ENCODE peak calls at places on chromosome 12, in seven cellular contexts. E, I, Q, S, F, O and K are unnamed samples.

GRCh38 chr12:16112626-16113560 is 164.6 kb downstream of the SLC15A5 start:
- DNase-seq in E (no peak), I (peak; percentile 0), Q (no peak), S (no peak), F (no peak), O (peak; percentile 54), K (no peak)

GRCh38 chr12:120783197-120783596 is 57.6 kb downstream of the ACADS start:
- DNase-seq in E (no peak), I (no peak), Q (peak; percentile 29), S (no peak), F (no peak), O (no peak), K (peak; percentile 33)

GRCh38 chr12:128091101-128091795 is 175.7 kb upstream of the TMEM132C start:
- DNase-seq in E (no peak), I (no peak), Q (no peak), S (no peak), F (no peak), O (no peak), K (no peak)

GRCh38 chr12:48788852-48789775 is at the start of gene ADCY6:
- DNase-seq in E (peak; percentile 96), I (no peak), Q (peak; percentile 67), S (no peak), F (no peak), O (peak; percentile 86), K (peak; percentile 29)

GRCh38 chr12:116443706-116444589 is 115.2 kb upstream of the MAP1LC3B2 start:
- DNase-seq in E (no peak), I (peak; percentile 46), Q (no peak), S (no peak), F (no peak), O (no peak), K (no peak)

GRCh38 chr12:90627180-90627896 is 327.6 kb downstream of the CCER1 start:
- DNase-seq in E (no peak), I (no peak), Q (no peak), S (no peak), F (no peak), O (no peak), K (no peak)

GRCh38 chr12:2395352-2395977 is 342.7 kb downstream of the CACNA1C start:
- DNase-seq in E (peak; percentile 78), I (peak; percentile 47), Q (peak; percentile 29), S (no peak), F (peak; percentile 7), O (peak; percentile 88), K (peak; percentile 40)

GRCh38 chr12:25940886-25941285 is 17.6 kb upstream of the RASSF8 start:
- DNase-seq in E (no peak), I (no peak), Q (no peak), S (no peak), F (no peak), O (no peak), K (no peak)

GRCh38 chr12:124359671-124360581 is 65.0 kb downstream of the RFLNA start:
- DNase-seq in E (peak; percentile 77), I (no peak), Q (no peak), S (no peak), F (no peak), O (no peak), K (no peak)

GRCh38 chr12:66044731-66045130 is 85.8 kb downstream of the LLPH start:
- DNase-seq in E (no peak), I (no peak), Q (peak; percentile 68), S (no peak), F (no peak), O (no peak), K (no peak)

GRCh38 chr12:22312336-22312735 is 22.2 kb downstream of the ST8SIA1 start:
- DNase-seq in E (no peak), I (no peak), Q (peak; percentile 5), S (no peak), F (no peak), O (no peak), K (no peak)

GRCh38 chr12:102769323-102769916 is 147.6 kb downstream of the PAH start:
- DNase-seq in E (peak; percentile 25), I (peak; percentile 57), Q (peak; percentile 34), S (peak; percentile 40), F (peak; percentile 13), O (peak; percentile 70), K (peak; percentile 26)

GRCh38 chr12:79997115-79997805 is 62.4 kb upstream of the PPP1R12A start:
- DNase-seq in E (no peak), I (no peak), Q (no peak), S (peak; percentile 45), F (no peak), O (no peak), K (no peak)

GRCh38 chr12:116687888-116688287 is 50.0 kb downstream of the SPRING1 start:
- DNase-seq in E (peak; percentile 67), I (peak; percentile 60), Q (peak; percentile 44), S (no peak), F (no peak), O (peak; percentile 92), K (peak; percentile 60)

GRCh38 chr12:53207042-53207441 is at the start of gene ITGB7:
- DNase-seq in E (no peak), I (peak; percentile 50), Q (no peak), S (peak; percentile 64), F (no peak), O (no peak), K (no peak)

GRCh38 chr12:58067610-58068387 is 126.4 kb downstream of the ATP23 start:
- DNase-seq in E (no peak), I (no peak), Q (no peak), S (no peak), F (no peak), O (no peak), K (no peak)

GRCh38 chr12:131905640-131906091 is 11.2 kb downstream of the ULK1 start:
- DNase-seq in E (no peak), I (no peak), Q (no peak), S (no peak), F (no peak), O (no peak), K (no peak)

GRCh38 chr12:63394994-63395393 is 244.0 kb upstream of the AVPR1A start:
- DNase-seq in E (no peak), I (no peak), Q (no peak), S (no peak), F (no peak), O (no peak), K (no peak)

GRCh38 chr12:131950182-131950913 is 606 bp downstream of the EP400 start:
- DNase-seq in E (peak; percentile 79), I (peak; percentile 45), Q (no peak), S (no peak), F (no peak), O (no peak), K (no peak)

GRCh38 chr12:95118138-95118787 is 44.8 kb upstream of the NR2C1 start:
- DNase-seq in E (no peak), I (no peak), Q (peak; percentile 62), S (no peak), F (no peak), O (no peak), K (no peak)

GRCh38 chr12:12465522-12465921 is 97.1 kb downstream of the DUSP16 start:
- DNase-seq in E (peak; percentile 32), I (no peak), Q (no peak), S (no peak), F (no peak), O (no peak), K (no peak)
- H3K4me1 ChIP-seq in E (peaks cover 14% of the 10 kb centered on the region), I (no peaks in the 10 kb centered on the region), Q (peaks cover 6% of the 10 kb centered on the region), S (peaks cover 4% of the 10 kb centered on the region), F (no peaks in the 10 kb centered on the region), O (no peaks in the 10 kb centered on the region), K (no peaks in the 10 kb centered on the region)

GRCh38 chr12:11014234-11014633 is 8.2 kb downstream of the TAS2R19 start:
- DNase-seq in E (no peak), I (no peak), Q (no peak), S (no peak), F (no peak), O (no peak), K (no peak)

GRCh38 chr12:11022520-11022919 is at the start of gene TAS2R19:
- DNase-seq in E (no peak), I (no peak), Q (no peak), S (no peak), F (no peak), O (no peak), K (no peak)

GRCh38 chr12:11015775-11016430 is 6.5 kb downstream of the TAS2R19 start:
- DNase-seq in E (no peak), I (no peak), Q (peak; percentile 85), S (no peak), F (no peak), O (no peak), K (no peak)

GRCh38 chr12:11016937-11017336 is 5.5 kb downstream of the TAS2R19 start:
- DNase-seq in E (no peak), I (no peak), Q (no peak), S (no peak), F (no peak), O (no peak), K (no peak)
- TF ChIP-seq SIN3A in E (no peak), I (no peak), Q (no peak), S (no peak), F (no peak), O (no peak), K (no peak)

GRCh38 chr12:852864-853263 is 96.6 kb downstream of the RAD52 start:
- DNase-seq in E (no peak), I (no peak), Q (no peak), S (no peak), F (no peak), O (no peak), K (no peak)
- H3K4me1 ChIP-seq in E (peaks cover 3% of the 10 kb centered on the region), I (no peaks in the 10 kb centered on the region), Q (no peaks in the 10 kb centered on the region), S (no peaks in the 10 kb centered on the region), F (peaks cover 4% of the 10 kb centered on the region), O (no peaks in the 10 kb centered on the region), K (no peaks in the 10 kb centered on the region)

GRCh38 chr12:56683-57346 is 9.8 kb upstream of the IQSEC3 start:
- DNase-seq in E (no peak), I (peak; percentile 66), Q (no peak), S (no peak), F (no peak), O (no peak), K (no peak)

GRCh38 chr12:53023-53734 is 13.4 kb upstream of the IQSEC3 start:
- DNase-seq in E (no peak), I (no peak), Q (no peak), S (no peak), F (no peak), O (no peak), K (no peak)

GRCh38 chr12:53735-54095 is 12.9 kb upstream of the IQSEC3 start:
- DNase-seq in E (no peak), I (no peak), Q (no peak), S (no peak), F (no peak), O (no peak), K (no peak)

GRCh38 chr12:54331-54730 is 12.2 kb upstream of the IQSEC3 start:
- DNase-seq in E (no peak), I (no peak), Q (no peak), S (no peak), F (no peak), O (no peak), K (no peak)

DNA sequence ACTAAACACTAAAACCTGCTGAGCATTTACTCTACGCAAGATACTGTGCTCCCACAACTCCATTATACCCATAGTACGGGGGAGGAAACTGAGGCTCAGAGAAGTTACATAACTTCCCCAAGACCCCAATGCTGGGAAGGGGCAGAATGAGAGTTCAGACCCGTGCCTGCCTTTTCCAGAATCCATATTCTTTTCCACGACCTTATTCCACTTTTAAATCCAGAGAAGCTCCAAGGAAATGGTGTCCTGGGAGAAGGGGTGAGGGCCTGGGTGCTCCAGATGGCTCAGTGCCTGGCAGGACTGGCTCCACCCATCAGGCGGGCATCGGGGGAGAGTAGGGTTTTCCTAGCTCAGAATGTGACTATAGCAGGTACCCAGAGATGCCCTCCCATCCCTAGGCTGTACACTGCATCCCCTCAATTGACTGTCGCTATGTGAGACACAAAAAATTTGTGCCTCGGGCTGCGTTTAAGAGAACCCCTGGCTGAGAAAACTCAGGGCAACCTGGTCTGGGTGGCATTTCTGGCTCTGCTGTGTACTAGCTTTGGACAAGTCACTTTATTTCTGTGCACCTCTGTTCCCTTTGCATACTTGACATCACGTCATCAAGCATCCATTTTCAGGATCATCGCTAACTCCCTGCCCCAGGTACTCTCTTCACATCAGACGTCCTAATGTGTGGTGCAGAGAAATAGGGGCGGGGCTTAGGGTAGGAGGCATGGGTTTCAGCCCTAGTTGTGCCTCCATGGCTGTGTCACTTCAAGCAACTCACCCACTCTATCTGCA is 11.6 kb upstream of the IQSEC3 start:
- DNase-seq in E (no peak), I (no peak), Q (no peak), S (no peak), F (no peak), O (no peak), K (no peak)
- TF ChIP-seq SIN3A in E (no peak), I (no peak), Q (no peak), S (no peak), F (no peak), O (no peak), K (no peak)